ENCODE peak calls at places on chromosomes 5 and 9, in six cellular contexts. M is heart right ventricle, G is colonic mucosa, O is stomach, L is astrocyte of the cerebellum, D is GM23338. Z is an unnamed sample.

GRCh38 chr5:33726422-33727165 is 165.2 kb downstream of the ADAMTS12 start:
- DNase-seq in G (no peak), L (no peak), O (no peak), D (no peak), M (peak), Z (no peak)

GRCh38 chr9:36962721-36963120 is 71.3 kb downstream of the PAX5 start:
- DNase-seq in G (no peak), L (no peak), O (no peak), M (no peak), D (no peak), Z (no peak)

GRCh38 chr5:174119386-174119785 is 73.9 kb downstream of the NSG2 start:
- DNase-seq in M (no peak), G (no peak), D (peak), L (no peak), O (no peak), Z (no peak)

GRCh38 chr5:128201065-128201926 is 117.7 kb downstream of the SLC12A2 start:
- DNase-seq in D (peak), G (peak), O (peak), L (no peak), M (peak), Z (peak)

GRCh38 chr5:96968074-96968473 is 32.2 kb downstream of the LNPEP start:
- DNase-seq in M (no peak), D (no peak), L (peak), G (no peak), O (no peak), Z (no peak)

GRCh38 chr9:98168952-98169488 is 23.4 kb downstream of the CORO2A start:
- DNase-seq in L (no peak), D (peak), M (peak), G (peak), O (peak), Z (peak)

GRCh38 chr9:127923771-127924170 is 6.8 kb downstream of the PIP5KL1 start:
- DNase-seq in L (peak), O (no peak), G (no peak), M (no peak), D (no peak), Z (no peak)

GRCh38 chr9:70556736-70557135 is 142.3 kb upstream of the KLF9 start:
- DNase-seq in M (no peak), D (no peak), G (no peak), O (no peak), L (no peak), Z (no peak)

GRCh38 chr5:179228341-179229121 is 116.7 kb downstream of the ADAMTS2 start:
- DNase-seq in D (no peak), O (no peak), M (no peak), G (no peak), L (no peak), Z (no peak)

GRCh38 chr9:99563364-99563763 is 258.3 kb upstream of the NR4A3 start:
- DNase-seq in M (no peak), D (peak), G (no peak), L (no peak), O (no peak), Z (no peak)

GRCh38 chr5:31993182-31993961 is 180.7 kb downstream of the GOLPH3 start:
- DNase-seq in L (peak), D (no peak), M (no peak), G (no peak), O (no peak), Z (no peak)

GRCh38 chr5:83306572-83307241 is 164.8 kb upstream of the VCAN start:
- DNase-seq in O (peak), D (no peak), G (no peak), L (peak), M (peak), Z (no peak)

GRCh38 chr5:122063836-122064235 is 14.2 kb downstream of the LOX start:
- DNase-seq in G (no peak), L (no peak), M (no peak), D (no peak), O (no peak), Z (no peak)

GRCh38 chr5:106521701-106522100 is 1149.0 kb downstream of the EFNA5 start:
- DNase-seq in D (no peak), M (no peak), G (no peak), O (no peak), L (peak), Z (no peak)

GRCh38 chr9:129427113-129427512 is 193.8 kb downstream of the C9orf50 start:
- DNase-seq in M (no peak), L (no peak), G (no peak), D (no peak), O (no peak), Z (no peak)

GRCh38 chr5:5252106-5252505 is 112.0 kb downstream of the ADAMTS16 start:
- DNase-seq in L (no peak), M (no peak), O (no peak), G (no peak), D (peak), Z (no peak)

GRCh38 chr5:96615223-96615622 is 47.0 kb upstream of the CAST start:
- DNase-seq in M (no peak), O (no peak), D (no peak), G (no peak), L (no peak), Z (no peak)

GRCh38 chr5:121171834-121172233 is 679.8 kb upstream of the FTMT start:
- DNase-seq in D (no peak), O (no peak), G (no peak), M (no peak), L (peak), Z (no peak)

GRCh38 chr5:458547-459353 is 15.8 kb downstream of the EXOC3 start:
- DNase-seq in G (no peak), M (no peak), O (no peak), D (no peak), L (no peak), Z (peak)

GRCh38 chr5:41347569-41347968 is 134.2 kb upstream of the C6 start:
- DNase-seq in D (peak), M (no peak), L (no peak), G (no peak), O (no peak), Z (no peak)

GRCh38 chr5:176450077-176450476 is 1.9 kb downstream of the FAF2 start:
- DNase-seq in M (no peak), L (no peak), G (no peak), D (no peak), O (no peak), Z (no peak)
- H3K4me3 ChIP-seq in M (no peak), L (no peak), G (no peak), D (no peak), O (no peak), Z (no peak)

DNA sequence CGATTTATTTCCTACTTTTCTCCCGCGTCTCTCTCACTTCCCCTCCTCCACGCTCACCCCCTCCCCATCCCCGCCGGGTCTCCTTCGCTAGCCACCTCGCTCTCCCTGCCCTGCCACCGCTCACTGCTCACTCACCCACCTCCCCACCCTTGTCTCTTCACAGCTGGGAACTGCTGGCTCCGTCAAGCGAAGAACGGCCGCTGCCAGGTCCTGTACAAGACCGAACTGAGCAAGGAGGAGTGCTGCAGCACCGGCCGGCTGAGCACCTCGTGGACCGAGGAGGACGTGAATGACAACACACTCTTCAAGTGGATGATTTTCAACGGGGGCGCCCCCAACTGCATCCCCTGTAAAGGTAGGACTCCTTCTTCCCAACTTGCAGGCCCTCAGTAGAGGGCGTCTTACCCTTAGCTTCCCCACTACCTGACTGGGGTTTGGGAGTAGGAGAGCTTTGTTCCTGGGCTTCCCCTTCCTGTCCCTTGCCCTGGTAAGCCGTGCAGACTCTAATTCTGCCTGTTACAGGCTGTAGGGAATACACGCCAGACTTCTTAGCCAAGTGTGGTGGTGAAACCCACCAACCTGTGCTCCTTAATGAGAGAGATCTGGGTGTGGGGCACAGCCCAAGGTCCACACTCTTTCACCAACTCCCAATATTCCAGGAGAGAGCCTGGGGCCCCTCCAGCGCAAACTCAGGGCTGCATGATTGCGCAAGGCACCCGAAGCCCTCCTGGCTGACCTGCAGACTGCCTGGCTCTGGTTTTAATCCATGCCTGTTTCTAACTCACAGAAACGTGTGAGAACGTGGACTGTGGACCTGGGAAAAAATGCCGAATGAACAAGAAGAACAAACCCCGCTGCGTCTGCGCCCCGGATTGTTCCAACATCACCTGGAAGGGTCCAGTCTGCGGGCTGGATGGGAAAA is 2.5 kb downstream of the FST start:
- DNase-seq in D (peak), G (peak), M (peak), L (no peak), O (peak), Z (peak)
- TF ChIP-seq CTCF in D (peak), G (peak), M (peak), L (peak), O (no peak), Z (no peak)

GRCh38 chr5:167623354-167623753 is 668.1 kb upstream of the WWC1 start:
- DNase-seq in G (no peak), M (no peak), D (no peak), O (no peak), L (no peak), Z (no peak)
- H3K4me3 ChIP-seq in G (no peak), M (no peak), D (no peak), O (no peak), L (no peak), Z (no peak)

GRCh38 chr9:131419716-131420115 is 25.8 kb downstream of the PRRC2B start:
- DNase-seq in L (no peak), M (no peak), O (no peak), G (no peak), D (no peak), Z (no peak)

GRCh38 chr9:131422241-131422792 is 28.4 kb downstream of the PRRC2B start:
- DNase-seq in L (no peak), M (no peak), G (no peak), O (no peak), D (no peak), Z (peak)

GRCh38 chr9:131419029-131419614 is 25.2 kb downstream of the PRRC2B start:
- DNase-seq in L (no peak), O (no peak), D (no peak), M (no peak), G (no peak), Z (no peak)

GRCh38 chr9:131421691-131422090 is 27.8 kb downstream of the PRRC2B start:
- DNase-seq in G (no peak), D (no peak), M (no peak), O (no peak), L (no peak), Z (no peak)

DNA sequence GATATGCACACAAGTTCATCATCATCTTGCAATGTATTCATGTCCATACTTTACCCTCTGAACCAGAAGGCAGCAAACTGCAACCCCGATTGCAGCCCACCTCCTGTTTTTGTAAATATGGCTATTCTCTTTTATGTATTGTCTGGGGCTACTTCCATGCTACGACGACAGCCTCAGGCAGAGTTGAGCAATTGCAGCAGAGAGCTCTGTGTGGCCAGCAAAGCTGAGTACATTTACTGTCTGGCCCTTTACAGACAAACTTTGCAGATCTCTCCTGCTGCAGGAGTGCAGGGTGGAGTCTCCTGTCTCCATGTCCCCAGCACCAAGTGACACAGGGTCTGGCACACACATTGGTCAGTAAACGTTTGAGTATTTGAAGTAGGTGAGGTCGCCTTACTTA is 27.0 kb downstream of the PRRC2B start:
- DNase-seq in G (no peak), O (no peak), L (no peak), M (no peak), D (peak), Z (no peak)
- TF ChIP-seq CTCF in G (no peak), O (no peak), L (peak), M (no peak), D (peak), Z (no peak)

GRCh38 chr5:149235841-149236240 is 35.8 kb upstream of the AFAP1L1 start:
- DNase-seq in G (no peak), M (peak), O (no peak), L (no peak), D (no peak), Z (no peak)
- H3K4me3 ChIP-seq in G (no peak), M (no peak), O (no peak), L (no peak), D (no peak), Z (no peak)

DNA sequence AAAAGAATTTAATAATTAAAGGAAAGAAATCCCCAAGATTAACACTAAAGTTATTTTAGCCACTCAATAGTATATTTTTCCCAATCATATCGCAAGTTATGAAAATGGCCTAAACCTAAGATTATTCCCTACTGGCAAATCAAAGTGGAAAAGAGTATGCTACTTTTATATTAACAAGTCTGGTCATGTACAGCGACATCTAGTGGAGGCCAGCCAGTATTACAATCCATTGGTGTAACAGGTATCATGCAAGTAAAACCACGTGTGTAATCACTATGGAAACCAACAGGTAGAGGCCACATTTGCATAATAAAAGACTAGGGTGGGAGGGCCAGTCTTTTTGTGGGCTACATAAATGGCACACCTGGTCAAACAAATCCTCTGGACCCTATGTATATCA is 976.4 kb upstream of the CDH9 start:
- DNase-seq in M (no peak), L (no peak), D (peak), G (no peak), O (no peak), Z (no peak)
- TF ChIP-seq CTCF in M (peak), L (peak), D (peak), G (no peak), O (no peak), Z (no peak)

GRCh38 chr9:35277649-35278359 is 116.0 kb downstream of the UNC13B start:
- DNase-seq in G (no peak), M (peak), L (peak), D (no peak), O (no peak), Z (no peak)

GRCh38 chr9:35274988-35275387 is 113.2 kb downstream of the UNC13B start:
- DNase-seq in O (no peak), L (no peak), D (no peak), G (no peak), M (no peak), Z (no peak)

GRCh38 chr9:35280394-35280793 is 118.6 kb downstream of the UNC13B start:
- DNase-seq in D (no peak), G (no peak), L (no peak), M (no peak), O (no peak), Z (no peak)

GRCh38 chr9:35279946-35280345 is 118.1 kb downstream of the UNC13B start:
- DNase-seq in M (no peak), D (no peak), O (no peak), G (no peak), L (no peak), Z (no peak)

GRCh38 chr9:35277171-35277520 is 115.3 kb downstream of the UNC13B start:
- DNase-seq in M (no peak), L (no peak), D (no peak), G (no peak), O (no peak), Z (no peak)
- H3K4me3 ChIP-seq in M (peak), L (no peak), D (no peak), G (no peak), O (no peak), Z (no peak)